ENCODE peak calls at places on chromosomes 16 and 17, in four cellular contexts. V, E, T and B are unnamed samples.

GRCh38 chr17:34511265-34511664 is 68.1 kb upstream of the TMEM132E start:
- DNase-seq in V (no peak), E (no peak), T (no peak), B (no peak)

GRCh38 chr17:38798614-38799500 is 499 bp downstream of the PIP4K2B start:
- DNase-seq in V (peak; percentile 20), E (peak; percentile 35), T (peak; percentile 67), B (peak; percentile 53)

GRCh38 chr17:60442271-60443201 is 20.2 kb downstream of the CHCT1 start:
- DNase-seq in V (no peak), E (peak; percentile 63), T (peak; percentile 42), B (no peak)

GRCh38 chr16:31365131-31365865 is 10.3 kb downstream of the ITGAX start:
- DNase-seq in V (no peak), E (no peak), T (no peak), B (no peak)

GRCh38 chr16:53509906-53510703 is 7.1 kb upstream of the AKTIP start:
- DNase-seq in V (peak; percentile 73), E (peak; percentile 62), T (peak; percentile 64), B (peak; percentile 69)

GRCh38 chr16:85751665-85752501 is 987 bp upstream of the C16orf74 start:
- DNase-seq in V (no peak), E (peak; percentile 58), T (no peak), B (peak; percentile 80)

GRCh38 chr16:53530046-53530445 is 27.0 kb upstream of the AKTIP start:
- DNase-seq in V (no peak), E (no peak), T (no peak), B (no peak)

GRCh38 chr17:49850772-49851386 is 3.0 kb upstream of the TAC4 start:
- DNase-seq in V (no peak), E (no peak), T (no peak), B (peak; percentile 66)

GRCh38 chr16:24610421-24610765 is 71.0 kb downstream of the RBBP6 start:
- DNase-seq in V (no peak), E (peak; percentile 1), T (peak; percentile 44), B (peak; percentile 55)

GRCh38 chr16:22306788-22307187 is 9.6 kb downstream of the POLR3E start:
- DNase-seq in V (no peak), E (no peak), T (no peak), B (no peak)

GRCh38 chr17:15087946-15088345 is 177.2 kb downstream of the PMP22 start:
- DNase-seq in V (no peak), E (no peak), T (no peak), B (no peak)
- H4K91ac ChIP-seq in V (no peak overlapping the region), E (no peak overlapping the region), T (no peak overlapping the region), B (no peak overlapping the region)

DNA sequence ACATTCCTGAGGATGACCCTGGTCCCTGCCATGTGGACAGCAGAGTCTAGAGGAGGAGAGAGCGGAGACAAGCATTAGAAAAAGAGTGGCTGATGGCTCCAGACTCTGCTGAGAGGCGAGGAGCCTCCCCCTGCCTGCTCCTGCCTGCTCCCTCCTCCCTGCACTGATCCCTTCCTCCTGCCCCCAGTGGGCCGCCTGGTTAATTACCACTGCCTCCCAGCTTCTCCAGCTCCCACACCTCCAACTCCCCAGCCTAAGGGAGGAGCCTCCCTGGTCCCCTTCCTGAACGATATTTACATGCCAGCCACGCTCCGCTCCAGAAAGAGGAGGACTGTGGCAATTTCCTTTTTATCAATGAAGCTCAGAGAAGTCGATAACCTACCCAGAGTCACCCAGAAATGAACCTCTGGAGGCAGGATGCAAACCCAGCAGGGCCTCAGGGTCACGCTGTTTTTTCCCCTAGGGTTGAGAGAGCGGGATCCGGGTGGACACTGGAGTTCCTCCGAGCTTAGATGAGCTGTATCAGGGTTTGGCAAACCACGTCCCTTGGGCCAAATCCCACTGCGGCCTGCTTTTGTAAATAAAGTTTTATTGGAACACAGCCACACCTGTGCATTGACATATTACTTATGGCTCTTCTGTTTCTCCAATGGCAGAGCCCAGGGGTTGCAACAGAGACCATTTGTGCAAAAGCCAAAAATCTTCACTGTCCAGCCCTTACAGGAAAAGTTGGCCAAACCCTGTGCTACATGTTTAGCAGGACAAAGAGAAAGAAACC is 27.1 kb upstream of the JPH3 start:
- DNase-seq in V (no peak), E (no peak), T (peak; percentile 45), B (peak; percentile 87)
- H3K4me2 ChIP-seq in V (peak overlapping the region; percentile 5), E (no peak overlapping the region), T (no peak overlapping the region), B (peak overlapping the region; percentile 49)

GRCh38 chr16:69724414-69724873 is 1.9 kb downstream of the NQO1 start:
- DNase-seq in V (no peak), E (no peak), T (no peak), B (no peak)

GRCh38 chr16:69727916-69728270 is 1.5 kb upstream of the NQO1 start:
- DNase-seq in V (no peak), E (no peak), T (no peak), B (no peak)

GRCh38 chr16:69726313-69727060 is at the start of gene NQO1:
- DNase-seq in V (peak; percentile 58), E (peak; percentile 97), T (peak; percentile 99), B (peak; percentile 99)

GRCh38 chr16:69725480-69726312 is 664 bp downstream of the NQO1 start:
- DNase-seq in V (no peak), E (no peak), T (no peak), B (peak; percentile 33)

DNA sequence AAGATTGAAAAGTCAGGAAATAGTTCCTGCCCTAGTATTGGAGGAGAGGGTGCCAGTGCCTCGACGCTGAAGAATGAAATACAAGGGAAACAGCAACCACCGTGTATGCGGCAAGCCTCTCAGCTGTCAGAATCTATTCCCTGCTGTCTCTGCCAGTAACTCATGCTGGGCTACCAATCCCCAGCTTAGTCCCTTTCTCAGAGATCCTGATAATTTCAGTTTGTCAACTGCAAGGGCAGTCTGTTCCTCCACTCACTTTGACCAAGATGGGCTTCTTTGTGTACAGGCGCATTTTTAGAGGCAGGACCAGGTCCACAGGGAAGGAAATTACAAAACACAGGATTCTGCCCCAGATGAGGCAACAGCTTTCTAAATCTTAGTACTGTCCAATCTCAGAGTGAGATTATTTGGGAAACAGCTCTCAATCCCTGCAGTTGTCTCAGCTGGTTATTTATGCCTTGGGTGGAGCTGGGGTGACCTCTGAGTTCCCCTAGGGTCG is 1.3 kb downstream of the NQO1 start:
- DNase-seq in V (no peak), E (no peak), T (peak; percentile 60), B (no peak)
- H4K91ac ChIP-seq in V (peak overlapping the region; percentile 43), E (no peak overlapping the region), T (no peak overlapping the region), B (no peak overlapping the region)

DNA sequence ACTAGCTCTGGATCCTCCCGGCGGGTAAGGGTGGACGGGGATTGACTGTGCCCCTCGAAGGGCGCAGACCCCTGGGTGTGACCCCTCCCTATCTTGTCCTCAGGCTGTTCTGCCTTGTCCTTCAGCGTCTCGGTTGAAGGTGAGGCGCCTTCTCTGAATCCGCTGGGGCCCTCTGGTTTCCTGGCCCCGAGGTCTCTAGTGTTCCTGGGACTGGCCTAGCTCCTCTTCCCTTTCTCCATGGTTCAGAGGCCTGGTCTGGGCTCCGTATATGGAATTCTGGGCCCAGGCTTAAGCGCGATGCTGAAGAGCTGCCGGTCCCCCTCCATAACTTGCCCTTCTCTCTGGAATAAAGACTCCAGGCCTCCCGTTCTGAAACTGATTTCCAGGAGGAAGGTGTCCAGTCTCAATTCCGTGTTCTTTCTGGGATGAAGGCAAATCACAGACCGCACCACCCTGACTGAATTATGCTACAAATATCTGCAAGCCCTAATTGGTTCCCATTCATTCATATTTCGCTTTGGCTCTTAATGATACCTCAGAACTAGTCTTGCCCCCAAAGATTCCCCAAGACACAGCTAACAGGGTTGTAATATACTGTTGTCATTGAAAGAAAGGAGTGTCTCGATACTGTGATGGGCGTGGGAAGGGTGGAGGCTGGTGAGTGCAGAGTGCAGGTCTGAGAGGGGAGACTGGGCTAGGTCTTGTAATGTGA is 739 bp downstream of the EDC4 start:
- DNase-seq in V (no peak), E (peak; percentile 7), T (peak; percentile 38), B (no peak)
- H3K4me2 ChIP-seq in V (peak overlapping the region; percentile 92), E (peak overlapping the region; percentile 95), T (peak overlapping the region; percentile 86), B (peak overlapping the region; percentile 79)